ENCODE peak calls at places on chromosome 22, in five cellular contexts. G is CD4-positive, alpha-beta memory T cell; H is transverse colon; Y is breast epithelium; Z is MM.1S. C is an unnamed sample. For H3K4me1, the result is how much of the 10 kb centered on the place peaks cover.

GRCh38 chr22:47201186-47201995 is 438.9 kb downstream of the TBC1D22A start:
- DNase-seq in H (no peak), G (no peak), Z (no peak), Y (no peak), C (no peak)

GRCh38 chr22:35517207-35517606 is 23.4 kb upstream of the RASD2 start:
- DNase-seq in Y (no peak), H (no peak), G (no peak), Z (no peak), C (no peak)

GRCh38 chr22:45743687-45744086 is 72.1 kb downstream of the ATXN10 start:
- DNase-seq in H (no peak), Z (no peak), Y (no peak), G (no peak), C (no peak)

GRCh38 chr22:23548501-23549197 is 31.4 kb downstream of the IGLL1 start:
- DNase-seq in H (no peak), Y (no peak), G (no peak), Z (no peak), C (no peak)

GRCh38 chr22:19035474-19036228 is 86.6 kb downstream of the DGCR2 start:
- DNase-seq in Y (no peak), H (no peak), G (no peak), Z (no peak), C (no peak)

GRCh38 chr22:23698094-23698493 is 7.3 kb downstream of the RGL4 start:
- DNase-seq in Z (no peak), Y (peak), H (no peak), G (no peak), C (no peak)

GRCh38 chr22:47835726-47836125 is 1073.3 kb downstream of the TBC1D22A start:
- DNase-seq in G (no peak), Y (no peak), H (no peak), Z (peak), C (no peak)

GRCh38 chr22:47344414-47344813 is 582.0 kb downstream of the TBC1D22A start:
- DNase-seq in Y (no peak), Z (no peak), G (no peak), H (no peak), C (no peak)

GRCh38 chr22:44827666-44828065 is 75.3 kb downstream of the ARHGAP8 start:
- DNase-seq in H (no peak), Y (no peak), G (no peak), Z (no peak), C (no peak)

DNA sequence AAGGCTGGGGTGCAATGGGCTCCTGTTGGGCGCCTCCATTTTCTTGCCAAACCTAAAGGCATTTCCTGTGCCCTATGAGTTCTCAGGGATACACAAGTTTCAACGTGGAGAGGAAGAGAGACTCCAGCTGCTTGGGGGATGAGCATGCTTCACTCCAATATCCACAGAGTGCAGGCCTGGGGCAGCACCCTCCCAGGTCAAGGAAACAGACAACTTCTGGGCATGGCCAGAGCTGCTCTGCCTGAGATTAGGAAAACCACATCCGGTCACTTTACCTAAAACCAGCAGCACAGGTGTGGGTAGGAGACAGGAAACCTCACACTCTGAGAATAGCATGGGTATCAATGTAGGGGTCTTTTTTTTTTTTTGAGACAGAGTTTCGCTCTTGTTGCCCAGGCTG is 28.7 kb downstream of the TMEM184B start:
- DNase-seq in Y (no peak), Z (peak), G (no peak), H (no peak), C (no peak)
- H3K4me1 ChIP-seq in Y (under half), Z (half or more), G (under half), H (under half), C (under half)

DNA sequence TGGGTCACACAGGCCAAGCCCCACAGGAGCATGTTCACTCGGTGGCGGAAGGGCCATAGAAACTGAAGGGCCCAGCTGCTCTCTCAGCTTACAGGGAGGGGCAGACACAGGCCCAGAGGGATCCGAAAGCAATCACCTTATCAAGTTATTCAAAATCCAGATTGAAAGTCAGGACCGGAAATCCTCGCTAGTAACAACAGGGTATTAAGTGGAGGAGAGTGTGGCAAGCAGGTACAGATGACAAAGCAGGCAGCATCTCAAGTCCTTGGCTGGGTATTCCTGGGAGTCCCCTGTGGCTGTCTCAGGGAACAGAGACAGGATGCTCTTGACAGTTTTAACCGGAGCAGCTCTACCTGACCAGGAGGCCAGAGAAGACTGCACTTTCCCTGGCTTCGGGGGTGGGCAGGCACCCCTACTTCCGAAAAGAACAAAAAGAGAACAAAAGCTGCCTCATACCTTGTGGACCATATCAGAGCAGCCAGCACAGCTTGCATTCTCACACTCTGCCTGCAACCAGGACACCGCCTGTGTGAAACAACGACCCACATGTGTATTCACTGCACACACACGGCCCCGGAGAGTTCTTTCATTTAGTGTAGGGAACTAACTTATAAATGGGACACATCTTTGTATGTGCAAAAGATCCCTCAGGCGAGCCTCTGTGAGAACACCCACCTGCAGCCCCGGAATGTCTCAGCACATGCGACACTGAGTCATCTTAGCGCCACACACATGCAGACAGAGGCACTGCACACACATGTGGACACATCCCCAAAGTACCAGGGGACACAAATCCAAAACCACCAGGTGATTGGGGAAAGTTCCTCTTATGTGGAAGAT is 78.3 kb downstream of the MICAL3 start:
- DNase-seq in H (no peak), Z (peak), G (no peak), Y (no peak), C (no peak)
- H3K4me1 ChIP-seq in H (under half), Z (under half), G (under half), Y (under half), C (under half)

GRCh38 chr22:42931421-42932196 is 74.5 kb upstream of the ARFGAP3 start:
- DNase-seq in Y (no peak), G (no peak), H (no peak), Z (no peak), C (no peak)
- H3K4me1 ChIP-seq in Y (under half), G (under half), H (half or more), Z (under half), C (under half)

DNA sequence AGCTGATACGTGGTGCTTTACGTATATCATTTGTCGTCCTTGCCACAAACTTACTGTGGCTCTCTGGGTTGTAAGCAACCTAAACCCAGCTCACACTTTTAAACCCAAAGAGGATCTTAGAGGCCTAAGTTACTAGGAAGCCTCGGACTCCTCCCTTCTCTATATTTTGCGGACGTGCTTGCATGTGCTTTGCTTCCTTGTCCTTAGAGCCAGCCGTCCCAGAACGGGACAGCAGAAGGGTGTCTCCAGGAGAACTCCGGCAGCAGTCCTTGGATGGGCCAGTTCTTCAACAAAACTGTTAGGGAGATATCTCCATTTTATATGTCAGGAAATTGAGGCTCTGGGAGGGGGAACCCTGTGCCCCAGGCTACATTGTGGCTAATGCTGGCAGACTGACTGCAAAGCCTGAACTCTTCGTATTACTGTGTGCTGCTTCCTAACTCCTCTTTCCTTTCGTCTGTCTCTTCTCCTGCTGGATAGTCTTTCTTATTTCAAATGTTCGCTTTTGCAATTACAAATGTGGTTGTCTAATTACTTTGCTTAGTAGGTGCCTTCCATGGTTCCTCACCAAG is 33.8 kb downstream of the TNRC6B start:
- DNase-seq in Y (no peak), G (no peak), H (no peak), Z (no peak), C (no peak)
- H3K4me1 ChIP-seq in Y (under half), G (half or more), H (under half), Z (under half), C (under half)

DNA sequence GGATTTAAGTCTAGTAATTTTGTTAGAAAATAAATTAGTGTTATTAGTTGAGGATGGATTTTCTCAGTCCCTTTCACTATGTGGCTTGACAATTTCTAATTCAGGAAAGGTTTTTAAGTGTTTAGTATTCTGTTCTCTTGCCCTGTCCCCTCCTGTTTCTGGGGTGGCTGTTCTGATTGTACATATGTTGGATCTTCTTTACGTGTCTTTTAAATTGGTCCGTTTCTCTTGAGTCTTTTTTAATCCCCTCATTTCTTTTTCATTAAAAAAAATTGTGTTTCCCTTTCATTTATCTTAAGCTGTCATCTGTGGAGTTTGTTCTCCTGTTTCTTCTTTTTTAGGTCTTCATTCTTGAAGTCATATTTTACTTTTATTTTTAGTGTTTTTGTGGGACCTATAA is 12.5 kb downstream of the ZBED4 start:
- DNase-seq in G (no peak), Z (no peak), Y (no peak), H (no peak), C (no peak)
- H3K4me1 ChIP-seq in G (half or more), Z (under half), Y (under half), H (under half), C (under half)

GRCh38 chr22:17942721-17943120 is 81.6 kb downstream of the MICAL3 start:
- DNase-seq in G (no peak), Z (no peak), H (no peak), Y (no peak), C (no peak)
- H3K4me1 ChIP-seq in G (under half), Z (under half), H (under half), Y (under half), C (under half)

DNA sequence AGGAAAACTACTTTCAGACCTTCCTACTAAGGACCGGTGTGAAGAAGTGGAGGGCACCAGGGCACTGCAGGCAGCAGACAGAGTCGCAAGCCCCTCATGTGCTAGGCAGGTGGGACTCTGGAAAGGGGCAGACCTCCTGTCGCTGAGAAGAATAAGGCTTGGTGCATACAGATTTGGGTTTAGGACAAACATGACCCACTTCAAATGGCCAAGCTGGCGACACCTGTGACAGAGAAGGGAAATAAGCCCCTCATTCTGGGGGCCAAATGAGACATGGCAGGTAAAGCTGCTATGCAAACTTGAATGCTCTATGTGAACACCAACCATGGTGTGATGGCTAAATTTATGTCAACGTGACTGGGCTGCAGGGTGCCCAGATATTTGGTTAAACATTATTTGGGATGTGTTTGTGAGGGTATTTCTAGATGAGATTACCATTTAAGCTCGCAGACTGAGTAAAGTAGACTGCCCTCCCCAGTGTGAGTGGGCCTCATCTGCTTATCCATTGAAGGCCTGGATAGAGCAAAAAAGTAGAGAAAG is 112.4 kb upstream of the PITPNB start:
- DNase-seq in Z (no peak), G (no peak), H (no peak), Y (no peak), C (no peak)
- H3K4me1 ChIP-seq in Z (under half), G (under half), H (under half), Y (under half), C (under half)

GRCh38 chr22:39500101-39500500 is 2.0 kb upstream of the MIEF1 start:
- DNase-seq in Y (no peak), G (no peak), Z (no peak), H (no peak), C (no peak)

GRCh38 chr22:39503590-39503989 is 1.5 kb downstream of the MIEF1 start:
- DNase-seq in Y (no peak), G (no peak), Z (no peak), H (no peak), C (no peak)

GRCh38 chr22:39502789-39503464 is 837 bp downstream of the MIEF1 start:
- DNase-seq in Y (no peak), Z (peak), H (no peak), G (no peak), C (no peak)

GRCh38 chr22:39502109-39502788 is at the start of gene MIEF1:
- DNase-seq in H (peak), Y (peak), Z (peak), G (peak), C (peak)

GRCh38 chr22:39501644-39502108 is 414 bp upstream of the MIEF1 start:
- DNase-seq in Y (no peak), G (no peak), Z (no peak), H (no peak), C (no peak)
- H3K4me1 ChIP-seq in Y (under half), G (under half), Z (under half), H (under half), C (under half)